ENCODE peak calls at places on chromosomes 12 and 14, in nine cellular contexts. E is fibroblast of pulmonary artery, W is endothelial cell of umbilical vein, D is lower leg skin, A is HCT116, U is astrocyte, Y is ascending aorta, L is pancreas, B is GM10248. P is an unnamed sample.

GRCh38 chr12:103169-103981 is 36.8 kb downstream of the IQSEC3 start:
- DNase-seq in E (no peak), W (no peak), D (no peak), A (peak), U (no peak), Y (no peak), L (no peak), B (no peak), P (no peak)

GRCh38 chr14:80136358-80136757 is 74.9 kb downstream of the DIO2 start:
- DNase-seq in E (no peak), W (no peak), D (no peak), A (no peak), U (peak), Y (no peak), L (no peak), B (no peak), P (no peak)

GRCh38 chr12:74424778-74425177 is 112.9 kb upstream of the ATXN7L3B start:
- DNase-seq in E (no peak), W (no peak), D (no peak), A (no peak), U (no peak), Y (no peak), L (no peak), B (no peak), P (no peak)

GRCh38 chr12:112900298-112901145 is 6.2 kb upstream of the OAS1 start:
- DNase-seq in E (peak), W (peak), D (peak), A (peak), U (peak), Y (no peak), L (no peak), B (peak), P (peak)

GRCh38 chr12:20370001-20370381 is 1.7 kb downstream of the PDE3A start:
- DNase-seq in E (peak), W (peak), D (no peak), A (no peak), U (peak), Y (no peak), L (no peak), B (no peak), P (no peak)

GRCh38 chr12:94638521-94638920 is 11.8 kb downstream of the TMCC3 start:
- DNase-seq in E (no peak), W (no peak), D (no peak), A (no peak), U (no peak), Y (no peak), L (no peak), B (no peak), P (no peak)

GRCh38 chr12:24307153-24307552 is 357.7 kb upstream of the SOX5 start:
- DNase-seq in E (no peak), W (no peak), D (no peak), A (no peak), U (no peak), Y (no peak), L (no peak), B (no peak), P (no peak)

GRCh38 chr12:75556306-75556899 is 45.0 kb upstream of the KRR1 start:
- DNase-seq in E (peak), W (no peak), D (no peak), A (no peak), U (no peak), Y (no peak), L (no peak), B (no peak), P (no peak)

GRCh38 chr12:100753837-100754236 is 40.7 kb upstream of the ANO4 start:
- DNase-seq in E (no peak), W (no peak), D (no peak), A (no peak), U (peak), Y (no peak), L (no peak), B (no peak), P (no peak)

GRCh38 chr12:102702447-102703114 is 214.5 kb downstream of the PAH start:
- DNase-seq in E (peak), W (peak), D (peak), A (peak), U (peak), Y (no peak), L (peak), B (peak), P (peak)

GRCh38 chr12:34292736-34293625 is 270.7 kb downstream of the ALG10 start:
- DNase-seq in E (no peak), W (no peak), D (no peak), A (no peak), U (no peak), Y (peak), L (peak), B (no peak), P (peak)

GRCh38 chr14:58777541-58777979 is 139.8 kb downstream of the DACT1 start:
- DNase-seq in E (no peak), W (no peak), D (no peak), A (no peak), U (peak), Y (no peak), L (no peak), B (no peak), P (no peak)

GRCh38 chr14:38211258-38211735 is 3.6 kb downstream of the SSTR1 start:
- DNase-seq in E (peak), W (no peak), D (no peak), A (no peak), U (no peak), Y (no peak), L (no peak), B (no peak), P (no peak)

GRCh38 chr14:44966601-44967336 is 4.8 kb downstream of the TOGARAM1 start:
- DNase-seq in E (peak), W (no peak), D (no peak), A (no peak), U (no peak), Y (no peak), L (no peak), B (no peak), P (no peak)

GRCh38 chr12:2099595-2099994 is 46.8 kb downstream of the CACNA1C start:
- DNase-seq in E (no peak), W (no peak), D (no peak), A (no peak), U (no peak), Y (no peak), L (no peak), B (no peak), P (no peak)

GRCh38 chr14:29529418-29529817 is 398.2 kb downstream of the PRKD1 start:
- DNase-seq in E (peak), W (peak), D (no peak), A (no peak), U (no peak), Y (no peak), L (no peak), B (no peak), P (no peak)

GRCh38 chr14:100271247-100271939 is 32.4 kb downstream of the YY1 start:
- DNase-seq in E (peak), W (peak), D (no peak), A (no peak), U (no peak), Y (no peak), L (peak), B (no peak), P (peak)

GRCh38 chr14:50242566-50243288 is 11.3 kb upstream of the SOS2 start:
- DNase-seq in E (no peak), W (no peak), D (no peak), A (no peak), U (no peak), Y (no peak), L (no peak), B (no peak), P (no peak)

GRCh38 chr12:100359822-100360221 is 2.9 kb downstream of the SLC17A8 start:
- DNase-seq in E (peak), W (no peak), D (no peak), A (no peak), U (peak), Y (no peak), L (no peak), B (no peak), P (no peak)

GRCh38 chr14:50083467-50084337 is 32.7 kb downstream of the VCPKMT start:
- DNase-seq in E (no peak), W (no peak), D (no peak), A (no peak), U (no peak), Y (no peak), L (no peak), B (peak), P (peak)

GRCh38 chr12:104347374-104348075 is 44.0 kb downstream of the EID3 start:
- DNase-seq in E (no peak), W (no peak), D (no peak), A (no peak), U (no peak), Y (no peak), L (no peak), B (no peak), P (no peak)

GRCh38 chr12:131177599-131177998 is 223.9 kb downstream of the ADGRD1 start:
- DNase-seq in E (no peak), W (no peak), D (no peak), A (no peak), U (no peak), Y (peak), L (no peak), B (no peak), P (no peak)

GRCh38 chr12:131434208-131435125 is 276.4 kb upstream of the SFSWAP start:
- DNase-seq in E (no peak), W (no peak), D (no peak), A (no peak), U (no peak), Y (peak), L (no peak), B (no peak), P (peak)

GRCh38 chr12:78802593-78802992 is 62.0 kb upstream of the SYT1 start:
- DNase-seq in E (peak), W (no peak), D (no peak), A (no peak), U (peak), Y (no peak), L (no peak), B (no peak), P (no peak)

GRCh38 chr14:58243790-58244555 is 670 bp upstream of the PSMA3 start:
- DNase-seq in E (peak), W (peak), D (no peak), A (peak), U (peak), Y (no peak), L (no peak), B (no peak), P (no peak)

GRCh38 chr12:89247541-89247942 is 104.8 kb downstream of the DUSP6 start:
- DNase-seq in E (no peak), W (no peak), D (no peak), A (peak), U (no peak), Y (no peak), L (no peak), B (no peak), P (no peak)

GRCh38 chr14:58547649-58548048 is 90.1 kb upstream of the DACT1 start:
- DNase-seq in E (no peak), W (no peak), D (no peak), A (no peak), U (no peak), Y (no peak), L (no peak), B (no peak), P (no peak)

GRCh38 chr14:39726563-39726962 is 294.3 kb upstream of the FBXO33 start:
- DNase-seq in E (no peak), W (no peak), D (no peak), A (no peak), U (no peak), Y (no peak), L (no peak), B (no peak), P (no peak)

GRCh38 chr14:88987516-88987915 is 163.1 kb downstream of the TTC8 start:
- DNase-seq in E (no peak), W (no peak), D (no peak), A (peak), U (peak), Y (no peak), L (no peak), B (no peak), P (no peak)

GRCh38 chr14:103377522-103378041 is 7.6 kb upstream of the MARK3 start:
- DNase-seq in E (no peak), W (no peak), D (no peak), A (no peak), U (no peak), Y (no peak), L (no peak), B (no peak), P (no peak)

GRCh38 chr14:106039400-106039799 is 513.0 kb downstream of the TMEM121 start:
- DNase-seq in E (no peak), W (no peak), D (no peak), A (peak), U (no peak), Y (no peak), L (peak), B (peak), P (peak)

GRCh38 chr12:12705833-12706520 is 10.0 kb upstream of the GPR19 start:
- DNase-seq in E (no peak), W (peak), D (no peak), A (no peak), U (no peak), Y (no peak), L (peak), B (no peak), P (peak)

GRCh38 chr14:51597511-51597920 is 54.2 kb upstream of the FRMD6 start:
- DNase-seq in E (no peak), W (no peak), D (no peak), A (no peak), U (peak), Y (no peak), L (no peak), B (no peak), P (no peak)

GRCh38 chr12:4538207-4539160 is at the start of gene RAD51AP1:
- DNase-seq in E (peak), W (peak), D (peak), A (peak), U (peak), Y (peak), L (peak), B (peak), P (peak)

GRCh38 chr12:13204428-13204827 is 7.9 kb downstream of the EMP1 start:
- DNase-seq in E (no peak), W (peak), D (no peak), A (no peak), U (peak), Y (no peak), L (no peak), B (no peak), P (no peak)

GRCh38 chr12:115528466-115528865 is 749.0 kb downstream of the MED13L start:
- DNase-seq in E (no peak), W (no peak), D (no peak), A (no peak), U (no peak), Y (no peak), L (no peak), B (no peak), P (no peak)
- TF ChIP-seq CTCF in E (no peak), W (no peak), D (no peak), A (no peak), U (no peak), Y (no peak), L (no peak), B (no peak), P (no peak)

DNA sequence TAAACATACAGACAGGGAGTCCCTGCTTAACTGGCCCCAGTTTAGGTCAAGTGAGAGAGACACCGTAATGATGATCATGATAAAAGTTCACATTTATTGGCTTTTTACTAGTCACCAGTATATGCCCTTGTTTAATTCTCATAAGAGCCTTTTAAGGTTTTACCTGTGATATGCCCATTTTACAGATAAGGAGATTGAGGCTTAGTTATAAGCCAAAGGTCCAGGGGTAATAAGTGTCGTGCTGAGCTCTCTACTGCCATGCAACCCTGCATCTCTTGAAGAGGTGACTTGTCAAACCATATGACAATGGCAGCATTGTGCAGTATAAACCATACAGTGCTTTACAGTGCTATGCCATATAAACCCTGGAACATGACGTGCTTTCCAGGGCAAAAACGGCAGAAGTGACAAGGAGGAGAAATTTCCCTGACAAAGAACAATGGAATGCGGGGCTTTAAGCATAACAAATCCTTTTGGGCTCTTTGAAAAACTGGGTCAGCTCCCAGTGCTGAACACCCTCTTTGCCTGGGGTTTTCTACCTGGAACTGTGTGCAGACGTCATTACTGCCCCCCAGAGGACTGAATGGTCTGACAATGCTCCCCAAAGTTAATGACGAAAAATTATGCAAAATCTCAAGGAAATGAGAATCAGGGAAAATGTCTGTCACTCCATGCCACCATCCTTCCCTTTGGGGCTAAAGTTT is 59.7 kb upstream of the C14orf132 start:
- DNase-seq in E (no peak), W (no peak), D (no peak), A (no peak), U (no peak), Y (no peak), L (no peak), B (no peak), P (no peak)
- TF ChIP-seq CTCF in E (no peak), W (no peak), D (no peak), A (no peak), U (no peak), Y (no peak), L (no peak), B (no peak), P (no peak)

GRCh38 chr12:26369588-26369987 is 174.2 kb downstream of the SSPN start:
- DNase-seq in E (peak), W (no peak), D (no peak), A (no peak), U (peak), Y (no peak), L (no peak), B (no peak), P (no peak)
- TF ChIP-seq CTCF in E (no peak), W (no peak), D (no peak), A (no peak), U (no peak), Y (no peak), L (no peak), B (no peak), P (no peak)

GRCh38 chr14:81868172-81868571 is 334.5 kb upstream of the SEL1L start:
- DNase-seq in E (no peak), W (no peak), D (no peak), A (no peak), U (no peak), Y (no peak), L (no peak), B (no peak), P (no peak)
- TF ChIP-seq CTCF in E (no peak), W (no peak), D (no peak), A (no peak), U (no peak), Y (no peak), L (no peak), B (no peak), P (no peak)

P was measured in activated CD8-positive, alpha-beta T cell treated with anti-CD3 and anti-CD28 coated beads for 36 hours.